ENCODE peak calls at places on chromosome 15, in five cellular contexts. Z is COR-L47, M is activated T-cell treated with anti-CD3 and anti-CD28 coated beads for 4 hours, T is frontal cortex, K is ELR. L is an unnamed sample.

GRCh38 chr15:46386356-46386755 is 751.5 kb downstream of the SQOR start:
- DNase-seq in Z (no peak), M (no peak), T (no peak), K (no peak), L (no peak)

GRCh38 chr15:76682259-76682658 is 222.9 kb downstream of the SCAPER start:
- DNase-seq in Z (no peak), M (no peak), T (no peak), K (no peak), L (no peak)

GRCh38 chr15:60831540-60831939 is 352.6 kb upstream of the ICE2 start:
- DNase-seq in Z (no peak), M (no peak), T (no peak), K (no peak), L (no peak)

GRCh38 chr15:70799667-70800450 is 36.5 kb upstream of the UACA start:
- DNase-seq in Z (no peak), M (no peak), T (no peak), K (peak; percentile 82), L (no peak)

GRCh38 chr15:101108458-101108775 is 143.4 kb downstream of the CHSY1 start:
- DNase-seq in Z (no peak), M (no peak), T (no peak), K (no peak), L (no peak)

GRCh38 chr15:57237282-57237642 is 139.0 kb upstream of the CGNL1 start:
- DNase-seq in Z (peak; percentile 79), M (no peak), T (peak; percentile 9), K (no peak), L (no peak)

GRCh38 chr15:82843561-82843960 is 34.1 kb downstream of the WHAMM start:
- DNase-seq in Z (no peak), M (no peak), T (no peak), K (no peak), L (no peak)

GRCh38 chr15:23690450-23690852 is 3.3 kb upstream of the NDN start:
- DNase-seq in Z (no peak), M (no peak), T (peak; percentile 55), K (no peak), L (no peak)

GRCh38 chr15:43376017-43376705 is 5.3 kb downstream of the TUBGCP4 start:
- DNase-seq in Z (peak; percentile 30), M (peak; percentile 22), T (no peak), K (peak; percentile 60), L (no peak)

GRCh38 chr15:65377105-65377975 is 462 bp downstream of the IGDCC3 start:
- DNase-seq in Z (no peak), M (no peak), T (peak; percentile 58), K (peak; percentile 36), L (no peak)

L was measured in CMK.